ENCODE peak calls at places on chromosomes 6 and 20, in eight cellular contexts. R is heart left ventricle, E is cardiac muscle cell, A is left lung, W is right lobe of liver, N is PC-9, I is skeletal muscle cell, D is epithelial cell of esophagus. J is an unnamed sample.

GRCh38 chr6:93088675-93089575 is 330.4 kb downstream of the EPHA7 start:
- DNase-seq in R (no peak), E (no peak), A (no peak), W (no peak), N (no peak), I (no peak), D (no peak), J (no peak)

GRCh38 chr6:17258763-17259162 is 22.4 kb upstream of the RBM24 start:
- DNase-seq in R (no peak), E (peak), A (no peak), W (no peak), N (no peak), I (no peak), D (no peak), J (no peak)

GRCh38 chr20:10609276-10609675 is 64.5 kb downstream of the JAG1 start:
- DNase-seq in R (peak), E (no peak), A (no peak), W (no peak), N (no peak), I (peak), D (no peak), J (no peak)

GRCh38 chr20:36070451-36070850 is 84.1 kb upstream of the EPB41L1 start:
- DNase-seq in R (no peak), E (no peak), A (no peak), W (no peak), N (no peak), I (no peak), D (no peak), J (no peak)

GRCh38 chr6:122258843-122259242 is 140.6 kb upstream of the HSF2 start:
- DNase-seq in R (no peak), E (no peak), A (no peak), W (no peak), N (no peak), I (no peak), D (no peak), J (no peak)

GRCh38 chr20:5171074-5171789 is 44.4 kb downstream of the CDS2 start:
- DNase-seq in R (peak), E (peak), A (no peak), W (no peak), N (no peak), I (no peak), D (no peak), J (no peak)

GRCh38 chr6:45538636-45539035 is 160.9 kb upstream of the SUPT3H start:
- DNase-seq in R (peak), E (no peak), A (peak), W (no peak), N (no peak), I (no peak), D (no peak), J (peak)

GRCh38 chr20:11924923-11925322 is 7.2 kb downstream of the BTBD3 start:
- DNase-seq in R (no peak), E (no peak), A (no peak), W (no peak), N (no peak), I (no peak), D (no peak), J (no peak)

GRCh38 chr6:155645328-155645727 is 189.7 kb upstream of the NOX3 start:
- DNase-seq in R (no peak), E (no peak), A (no peak), W (no peak), N (no peak), I (no peak), D (peak), J (no peak)

GRCh38 chr20:57698191-57698866 is 11.5 kb downstream of the PMEPA1 start:
- DNase-seq in R (no peak), E (no peak), A (no peak), W (no peak), N (peak), I (peak), D (peak), J (no peak)

GRCh38 chr6:108560463-108561308 is at the start of gene FOXO3:
- DNase-seq in R (peak), E (peak), A (peak), W (peak), N (peak), I (peak), D (peak), J (peak)

GRCh38 chr6:143167224-143167623 is 106.5 kb downstream of the AIG1 start:
- DNase-seq in R (no peak), E (no peak), A (no peak), W (no peak), N (no peak), I (no peak), D (peak), J (no peak)

GRCh38 chr6:80520195-80520594 is 413.7 kb downstream of the BCKDHB start:
- DNase-seq in R (no peak), E (no peak), A (no peak), W (no peak), N (no peak), I (peak), D (no peak), J (no peak)

GRCh38 chr6:5671162-5671561 is 335.6 kb downstream of the NRN1 start:
- DNase-seq in R (no peak), E (no peak), A (peak), W (no peak), N (no peak), I (peak), D (peak), J (no peak)

GRCh38 chr20:63273180-63273579 is 567 bp downstream of the ARFGAP1 start:
- DNase-seq in R (no peak), E (no peak), A (no peak), W (no peak), N (no peak), I (no peak), D (no peak), J (no peak)

GRCh38 chr20:63272105-63273078 is at the start of gene ARFGAP1:
- DNase-seq in R (peak), E (peak), A (peak), W (peak), N (peak), I (peak), D (peak), J (peak)

GRCh38 chr20:63273635-63274380 is 1.2 kb downstream of the ARFGAP1 start:
- DNase-seq in R (no peak), E (no peak), A (no peak), W (no peak), N (peak), I (peak), D (peak), J (no peak)

GRCh38 chr20:63275825-63276224 is 3.2 kb downstream of the ARFGAP1 start:
- DNase-seq in R (no peak), E (no peak), A (no peak), W (no peak), N (no peak), I (no peak), D (no peak), J (no peak)

DNA sequence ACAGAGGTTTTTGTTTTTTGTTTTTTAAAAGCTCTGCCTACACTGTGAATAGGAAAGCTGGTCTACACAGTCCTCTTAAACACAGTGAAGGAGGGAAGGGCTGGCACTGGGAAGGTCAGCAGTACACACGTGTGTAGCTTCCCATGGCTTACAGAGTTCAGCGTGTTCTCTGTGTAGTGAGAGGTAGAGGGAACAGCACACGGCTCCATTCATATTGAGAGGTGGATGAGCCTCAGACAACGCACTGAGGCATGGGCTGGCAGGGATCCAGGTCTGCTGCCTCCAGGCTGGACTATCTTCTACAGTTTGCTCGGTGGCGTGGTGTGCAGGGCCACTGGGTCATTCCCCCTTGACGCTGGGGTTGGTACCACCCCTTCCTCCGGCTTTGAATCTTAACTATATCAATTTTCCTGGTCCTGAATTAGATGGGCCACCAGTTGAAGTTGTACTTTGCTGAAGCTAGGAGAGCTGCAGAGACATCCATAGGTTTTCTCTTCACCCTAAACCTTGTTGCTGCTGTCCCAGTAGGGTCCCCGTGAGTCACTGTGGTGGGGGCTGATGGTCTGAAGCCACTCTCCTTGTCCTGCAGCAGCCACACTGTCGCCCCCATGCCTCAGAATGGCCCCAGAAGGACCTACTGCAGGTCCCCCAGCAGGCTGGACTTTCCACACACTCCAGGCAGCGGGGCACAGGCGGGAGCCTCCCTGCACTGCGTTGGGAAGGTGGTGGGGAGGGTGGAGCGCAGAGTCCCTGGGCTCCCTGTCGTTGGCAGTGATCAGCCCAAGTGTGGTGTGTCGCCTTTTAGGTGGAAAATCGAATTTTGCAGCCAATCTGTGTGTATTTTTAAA is 2.0 kb downstream of the ARFGAP1 start:
- DNase-seq in R (no peak), E (no peak), A (no peak), W (no peak), N (no peak), I (no peak), D (no peak), J (no peak)
- H3K4me3 ChIP-seq in R (no peak), E (no peak), A (no peak), W (no peak), N (no peak), I (peak), D (no peak), J (peak)

GRCh38 chr6:37127961-37128862 is 41.7 kb upstream of the PIM1 start:
- DNase-seq in R (no peak), E (peak), A (no peak), W (peak), N (peak), I (no peak), D (peak), J (no peak)
- H3K4me3 ChIP-seq in R (no peak), E (no peak), A (no peak), W (no peak), N (peak), I (no peak), D (no peak), J (no peak)

GRCh38 chr6:33716379-33716778 is 4.9 kb upstream of the UQCC2 start:
- DNase-seq in R (no peak), E (no peak), A (no peak), W (no peak), N (peak), I (no peak), D (peak), J (no peak)
- H3K4me3 ChIP-seq in R (no peak), E (no peak), A (no peak), W (no peak), N (no peak), I (no peak), D (no peak), J (no peak)

DNA sequence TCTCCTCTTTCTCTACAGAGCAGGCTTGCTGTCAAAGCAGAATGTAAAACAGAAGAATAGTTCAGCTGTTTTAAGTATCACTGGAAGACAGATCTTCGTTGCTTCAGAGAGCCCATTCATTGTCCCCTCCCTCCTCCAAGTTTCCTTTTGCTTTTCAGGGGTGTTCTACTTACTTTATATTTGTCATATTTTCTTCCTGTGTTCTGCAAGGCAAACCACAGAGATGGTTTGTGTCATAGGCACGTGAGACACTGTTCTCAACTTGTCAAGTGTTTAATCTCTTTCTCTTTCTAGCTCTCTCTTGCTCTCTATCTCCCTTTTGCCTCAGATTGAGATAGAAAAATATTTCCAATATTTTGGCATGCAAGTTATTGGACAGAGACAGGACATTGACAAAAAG is 228.9 kb upstream of the DEFB112 start:
- DNase-seq in R (no peak), E (no peak), A (no peak), W (no peak), N (no peak), I (no peak), D (no peak), J (no peak)
- H3K4me3 ChIP-seq in R (no peak), E (no peak), A (no peak), W (no peak), N (no peak), I (no peak), D (no peak), J (no peak)

DNA sequence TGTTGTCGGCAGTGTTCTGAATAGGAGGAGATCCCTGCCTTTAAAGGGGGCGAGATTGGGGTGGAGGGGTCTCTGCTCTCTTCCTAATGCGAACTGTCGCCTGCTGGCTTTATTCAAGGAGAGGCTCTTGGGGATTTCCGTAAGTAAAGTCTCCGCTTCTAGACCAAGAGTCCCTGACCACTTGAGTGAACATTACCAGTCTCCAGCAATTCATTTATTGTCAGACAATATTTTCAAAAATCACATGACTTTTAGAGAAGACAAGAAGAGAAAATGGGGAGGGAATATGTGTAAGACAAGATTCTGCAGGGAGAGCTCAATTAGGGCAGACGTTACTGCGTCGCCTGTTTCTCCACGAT is 21.2 kb downstream of the POM121L2 start:
- DNase-seq in R (no peak), E (no peak), A (no peak), W (no peak), N (no peak), I (no peak), D (no peak), J (no peak)
- H3K4me3 ChIP-seq in R (no peak), E (peak), A (no peak), W (no peak), N (peak), I (peak), D (peak), J (no peak)

DNA sequence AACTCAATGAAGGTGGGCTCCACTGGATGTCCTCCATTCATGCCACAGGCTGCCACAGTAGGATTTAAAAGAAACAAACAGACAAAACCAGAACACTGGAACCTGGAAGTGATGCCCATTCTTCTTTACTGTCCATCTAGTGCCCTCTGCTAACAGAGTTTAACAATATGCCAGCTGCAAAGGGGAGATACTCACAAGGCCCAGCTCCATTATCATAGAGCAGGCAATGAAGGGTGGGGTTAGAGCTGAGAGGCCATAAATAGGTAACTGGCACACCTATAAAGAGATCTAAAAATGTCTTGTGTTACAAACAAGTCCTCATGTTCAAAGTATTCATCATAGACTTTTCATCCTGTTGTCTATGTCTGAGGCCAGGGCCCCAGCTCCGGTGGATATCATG is 75.6 kb downstream of the SOD2 start:
- DNase-seq in R (no peak), E (no peak), A (no peak), W (no peak), N (no peak), I (no peak), D (no peak), J (no peak)
- H3K4me3 ChIP-seq in R (no peak), E (no peak), A (no peak), W (no peak), N (no peak), I (no peak), D (no peak), J (no peak)

DNA sequence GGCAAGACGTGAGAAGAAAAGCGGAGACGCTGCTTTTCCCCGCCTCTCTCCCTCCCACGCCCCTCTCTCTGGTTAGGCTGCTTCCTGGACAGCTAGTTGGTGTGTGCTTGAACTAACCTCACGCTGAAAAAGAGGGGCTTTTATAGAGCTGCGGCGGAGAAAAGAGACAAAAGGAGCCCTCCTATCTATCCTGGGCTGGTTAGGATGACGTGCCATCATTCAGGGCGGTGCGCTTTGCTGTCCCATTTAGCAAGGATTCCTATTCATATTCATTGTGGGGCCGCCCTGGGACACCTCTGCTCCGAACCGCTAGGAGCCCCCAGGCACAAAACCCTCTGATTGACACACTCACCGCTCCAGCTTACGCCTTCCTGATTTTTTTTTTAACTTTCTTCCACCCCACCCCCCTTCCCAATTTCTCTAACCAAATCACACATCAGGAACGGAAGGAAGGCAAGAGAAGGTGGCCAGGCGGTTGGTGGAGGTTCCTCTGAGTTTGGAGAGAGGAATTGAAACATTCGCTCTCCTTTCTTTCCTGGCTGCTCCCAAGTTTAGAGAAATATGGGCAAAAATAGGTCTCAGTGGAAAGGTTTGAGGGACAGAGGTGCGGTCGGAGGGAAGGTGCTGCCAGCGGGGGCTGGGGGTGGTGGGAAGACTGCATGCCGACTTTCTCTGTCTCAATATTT is at the start of gene OLIG3:
- DNase-seq in R (no peak), E (no peak), A (no peak), W (no peak), N (no peak), I (no peak), D (no peak), J (no peak)
- H3K4me3 ChIP-seq in R (no peak), E (no peak), A (no peak), W (no peak), N (no peak), I (no peak), D (no peak), J (peak)

GRCh38 chr20:45174434-45175364 is at the start of gene PI3:
- DNase-seq in R (no peak), E (no peak), A (no peak), W (no peak), N (peak), I (no peak), D (peak), J (no peak)
- H3K4me3 ChIP-seq in R (no peak), E (no peak), A (no peak), W (no peak), N (peak), I (no peak), D (no peak), J (no peak)

DNA sequence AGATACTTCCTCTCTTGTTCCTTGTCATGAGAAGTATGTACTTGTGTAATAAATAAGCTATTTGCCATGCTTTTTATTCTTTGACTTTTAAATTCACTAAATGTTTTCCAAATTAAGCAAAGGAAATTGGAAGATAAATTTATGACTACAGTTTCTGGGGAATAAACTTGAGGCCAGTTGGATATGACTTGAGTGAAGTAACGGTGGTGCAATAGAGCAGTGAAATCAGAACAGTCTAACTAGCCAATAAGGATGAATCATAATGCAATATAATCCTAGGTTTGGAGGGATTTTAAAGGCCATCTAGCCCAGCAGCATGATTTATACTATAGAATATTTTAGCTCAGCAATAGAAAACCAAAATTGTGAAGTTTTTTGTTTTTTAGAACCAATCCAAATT is 183.8 kb upstream of the TCF21 start:
- DNase-seq in R (no peak), E (no peak), A (no peak), W (no peak), N (no peak), I (peak), D (peak), J (no peak)
- H3K4me3 ChIP-seq in R (no peak), E (no peak), A (no peak), W (no peak), N (no peak), I (no peak), D (no peak), J (no peak)